ENCODE peak calls at places on chromosomes 16 and 17, in six cellular contexts. Q is esophagus muscularis mucosa; X is neural progenitor cell; J is BE2C; N is fibroblast of the aortic adventitia; P is CD8-positive, alpha-beta memory T cell. O is an unnamed sample.

GRCh38 chr16:10897134-10897533 is 20.1 kb downstream of the CIITA start:
- DNase-seq in Q (no peak), X (no peak), J (no peak), N (no peak), P (no peak), O (no peak)

GRCh38 chr17:41500131-41500911 is 5.1 kb downstream of the KRT13 start:
- DNase-seq in Q (no peak), X (no peak), J (no peak), N (peak), P (no peak), O (no peak)

GRCh38 chr16:81645303-81645702 is 133.8 kb upstream of the PLCG2 start:
- DNase-seq in Q (no peak), X (peak), J (peak), N (peak), P (no peak), O (no peak)

GRCh38 chr16:58487566-58488351 is 12.2 kb upstream of the NDRG4 start:
- DNase-seq in Q (no peak), X (peak), J (peak), N (peak), P (peak), O (peak)

GRCh38 chr17:82917656-82918345 is 78.0 kb upstream of the ZNF750 start:
- DNase-seq in Q (no peak), X (peak), J (peak), N (peak), P (peak), O (peak)

GRCh38 chr16:3458852-3459361 is 15.4 kb downstream of the NAA60 start:
- DNase-seq in Q (no peak), X (no peak), J (no peak), N (peak), P (peak), O (no peak)

GRCh38 chr16:10623059-10623458 is 42.7 kb upstream of the EMP2 start:
- DNase-seq in Q (no peak), X (no peak), J (no peak), N (no peak), P (no peak), O (no peak)

GRCh38 chr16:66588981-66589713 is 9.9 kb downstream of the CMTM2 start:
- DNase-seq in Q (no peak), X (peak), J (no peak), N (peak), P (peak), O (peak)

GRCh38 chr16:86626966-86627365 is 48.6 kb downstream of the FOXL1 start:
- DNase-seq in Q (no peak), X (no peak), J (no peak), N (no peak), P (no peak), O (no peak)

GRCh38 chr17:2192367-2193028 is 111.1 kb downstream of the SMG6 start:
- DNase-seq in Q (no peak), X (no peak), J (peak), N (peak), P (peak), O (peak)

GRCh38 chr17:31390748-31391495 is 553 bp upstream of the RAB11FIP4 start:
- DNase-seq in Q (peak), X (peak), J (no peak), N (no peak), P (no peak), O (no peak)

GRCh38 chr17:68576137-68576536 is 25.0 kb downstream of the FAM20A start:
- DNase-seq in Q (no peak), X (no peak), J (no peak), N (no peak), P (no peak), O (no peak)

GRCh38 chr17:67221062-67221998 is 23.7 kb downstream of the HELZ start:
- DNase-seq in Q (no peak), X (peak), J (peak), N (peak), P (no peak), O (no peak)

GRCh38 chr16:15434079-15434424 is 336 bp upstream of the BMERB1 start:
- DNase-seq in Q (no peak), X (no peak), J (peak), N (no peak), P (no peak), O (no peak)

GRCh38 chr16:13014516-13014915 is 113.1 kb downstream of the SHISA9 start:
- DNase-seq in Q (no peak), X (peak), J (no peak), N (no peak), P (no peak), O (no peak)

GRCh38 chr16:48525201-48526057 is 84.6 kb downstream of the N4BP1 start:
- DNase-seq in Q (no peak), X (no peak), J (no peak), N (no peak), P (no peak), O (no peak)

GRCh38 chr17:43338886-43339516 is 59.8 kb upstream of the ARL4D start:
- DNase-seq in Q (no peak), X (peak), J (peak), N (peak), P (peak), O (peak)

GRCh38 chr17:39754958-39755549 is 17.3 kb downstream of the GRB7 start:
- DNase-seq in Q (no peak), X (peak), J (no peak), N (no peak), P (no peak), O (no peak)

GRCh38 chr16:56480776-56481467 is 29.6 kb downstream of the OGFOD1 start:
- DNase-seq in Q (no peak), X (no peak), J (no peak), N (no peak), P (no peak), O (no peak)

GRCh38 chr17:77698903-77699615 is 259.4 kb upstream of the TNRC6C start:
- DNase-seq in Q (no peak), X (no peak), J (no peak), N (no peak), P (no peak), O (no peak)

GRCh38 chr17:44004077-44004760 is at the start of gene NAGS:
- DNase-seq in Q (no peak), X (peak), J (peak), N (no peak), P (no peak), O (peak)

GRCh38 chr17:45820052-45820780 is 24.5 kb upstream of the SPPL2C start:
- DNase-seq in Q (no peak), X (no peak), J (no peak), N (no peak), P (no peak), O (no peak)

GRCh38 chr16:10880609-10881452 is 3.8 kb downstream of the CIITA start:
- DNase-seq in Q (no peak), X (no peak), J (no peak), N (no peak), P (no peak), O (no peak)

GRCh38 chr17:39199673-39199985 is 454 bp upstream of the RPL19 start:
- DNase-seq in Q (no peak), X (no peak), J (no peak), N (no peak), P (no peak), O (no peak)

GRCh38 chr17:12530126-12530525 is 135.6 kb upstream of the MYOCD start:
- DNase-seq in Q (peak), X (no peak), J (no peak), N (no peak), P (no peak), O (no peak)

GRCh38 chr17:81018044-81018802 is 16.7 kb upstream of the BAIAP2 start:
- DNase-seq in Q (no peak), X (peak), J (no peak), N (peak), P (peak), O (peak)

GRCh38 chr17:7740481-7741001 is 23.0 kb downstream of the DNAH2 start:
- DNase-seq in Q (no peak), X (no peak), J (peak), N (no peak), P (no peak), O (no peak)

GRCh38 chr17:44979426-44980273 is 11.5 kb upstream of the C1QL1 start:
- DNase-seq in Q (no peak), X (no peak), J (no peak), N (no peak), P (no peak), O (no peak)

GRCh38 chr16:67017810-67018488 is 11.0 kb upstream of the CBFB start:
- DNase-seq in Q (no peak), X (peak), J (peak), N (peak), P (peak), O (peak)

GRCh38 chr17:72927760-72928159 is 164.7 kb downstream of the SLC39A11 start:
- DNase-seq in Q (no peak), X (no peak), J (no peak), N (no peak), P (no peak), O (no peak)

DNA sequence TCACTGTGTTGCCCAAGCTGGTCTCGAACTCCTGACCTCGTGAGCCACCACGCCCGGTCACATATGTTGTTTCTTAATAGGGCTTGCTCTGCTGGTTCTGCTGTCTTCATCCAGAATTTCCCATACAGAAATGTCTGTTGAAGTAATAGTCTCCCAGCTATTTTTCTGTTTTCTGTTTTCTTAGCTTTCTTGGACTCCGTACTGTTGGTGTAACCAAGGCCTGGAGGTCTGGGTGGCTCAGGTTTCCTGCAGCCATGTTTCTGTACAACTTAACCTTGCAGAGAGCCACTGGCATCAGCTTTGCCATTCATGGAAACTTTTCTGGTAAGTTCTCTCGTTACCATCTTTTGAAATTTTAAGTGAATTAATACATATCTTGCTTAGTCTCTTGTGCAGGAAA is 2.8 kb downstream of the SF3B3 start:
- DNase-seq in Q (no peak), X (no peak), J (no peak), N (no peak), P (no peak), O (no peak)
- H3K4me3 ChIP-seq in Q (no peak), X (peak), J (peak), N (peak), P (no peak), O (no peak)

GRCh38 chr17:48735057-48735341 is 6.4 kb upstream of the HOXB13 start:
- DNase-seq in Q (no peak), X (no peak), J (no peak), N (no peak), P (no peak), O (no peak)

GRCh38 chr17:48732688-48733629 is 4.4 kb upstream of the HOXB13 start:
- DNase-seq in Q (no peak), X (peak), J (no peak), N (no peak), P (no peak), O (no peak)

GRCh38 chr17:48734328-48735056 is 5.9 kb upstream of the HOXB13 start:
- DNase-seq in Q (no peak), X (no peak), J (no peak), N (no peak), P (no peak), O (no peak)

GRCh38 chr17:48731355-48731754 is 2.8 kb upstream of the HOXB13 start:
- DNase-seq in Q (no peak), X (no peak), J (no peak), N (no peak), P (no peak), O (no peak)

GRCh38 chr17:48733632-48734327 is 5.2 kb upstream of the HOXB13 start:
- DNase-seq in Q (no peak), X (peak), J (no peak), N (no peak), P (no peak), O (no peak)
- H3K4me3 ChIP-seq in Q (no peak), X (no peak), J (no peak), N (no peak), P (no peak), O (no peak)

DNA sequence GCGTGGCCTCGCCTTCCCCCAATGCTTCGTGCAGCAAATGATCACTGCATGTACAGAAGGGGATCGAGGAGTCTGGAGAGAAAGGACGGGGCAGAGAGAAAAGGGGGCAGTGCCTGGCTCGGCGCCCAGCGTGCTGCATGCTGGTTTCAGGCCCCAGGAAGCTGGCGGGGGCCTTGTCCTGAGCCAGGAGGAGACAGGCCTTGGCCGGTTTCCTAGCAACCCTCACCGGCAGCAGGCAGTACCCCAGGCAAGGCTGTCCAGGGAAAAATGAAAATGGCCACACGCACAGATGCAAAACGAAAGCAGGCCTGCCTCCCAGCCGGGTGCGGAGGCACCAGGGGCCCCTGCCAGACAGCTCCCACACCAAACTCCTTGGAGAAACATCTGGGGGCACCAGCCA is 126.3 kb downstream of the ZFHX3 start:
- DNase-seq in Q (no peak), X (no peak), J (peak), N (peak), P (no peak), O (no peak)
- H3K4me3 ChIP-seq in Q (no peak), X (no peak), J (peak), N (peak), P (no peak), O (no peak)

DNA sequence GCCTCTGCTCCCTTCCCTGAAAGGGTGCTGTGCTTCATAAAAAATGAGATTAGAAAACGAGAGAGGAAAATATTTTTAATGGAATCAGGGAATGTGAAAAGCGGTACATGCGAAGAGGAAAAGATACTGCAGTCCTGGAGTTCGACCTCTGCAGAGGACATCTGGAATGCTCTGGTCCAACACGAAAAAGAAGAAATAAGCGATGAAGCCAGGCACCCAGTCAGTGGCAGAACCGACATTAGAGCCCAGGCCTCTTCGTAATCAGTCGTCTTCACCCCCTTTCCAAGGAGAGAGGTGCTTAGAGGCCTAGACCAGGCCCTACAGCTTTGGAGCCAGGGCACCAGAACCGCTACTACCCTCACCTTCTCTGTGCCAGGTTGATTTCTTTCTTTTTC is 459 bp upstream of the MARCHF10 start:
- DNase-seq in Q (no peak), X (no peak), J (peak), N (no peak), P (no peak), O (no peak)
- H3K4me3 ChIP-seq in Q (peak), X (peak), J (peak), N (no peak), P (no peak), O (peak)